ENCODE peak calls at places on chromosome 11, in seven cellular contexts. H is mucosa of gallbladder, D is endothelial cell, Z is ACHN, I is lower leg skin, R is amygdala, J is GM03348. C is an unnamed sample.

GRCh38 chr11:63768232-63769043 is at the start of gene ZFTA:
- DNase-seq in Z (peak; percentile 50), D (peak; percentile 83), I (no peak), J (peak; percentile 93), H (peak; percentile 51), R (peak; percentile 45), C (peak; percentile 40)

GRCh38 chr11:35047179-35047578 is 91.8 kb upstream of the CD44 start:
- DNase-seq in Z (no peak), D (no peak), I (no peak), R (no peak), J (no peak), H (no peak), C (no peak)

GRCh38 chr11:83409891-83410290 is 123.7 kb upstream of the CCDC90B start:
- DNase-seq in R (peak; percentile 40), D (no peak), Z (no peak), H (no peak), J (no peak), I (no peak), C (peak; percentile 46)

GRCh38 chr11:108672113-108672512 is 7.2 kb downstream of the DDX10 start:
- DNase-seq in I (no peak), Z (no peak), H (no peak), R (no peak), D (no peak), J (peak; percentile 37), C (no peak)

GRCh38 chr11:3626250-3626960 is 15.4 kb downstream of the ART5 start:
- DNase-seq in J (no peak), H (peak; percentile 29), I (peak; percentile 89), D (no peak), Z (no peak), R (no peak), C (peak; percentile 37)

GRCh38 chr11:69365567-69365966 is 71.6 kb downstream of the MYEOV start:
- DNase-seq in J (no peak), H (no peak), D (no peak), I (no peak), Z (no peak), R (no peak), C (no peak)

GRCh38 chr11:95358516-95359322 is 127.7 kb upstream of the SESN3 start:
- DNase-seq in H (no peak), R (no peak), Z (no peak), D (no peak), I (no peak), J (no peak), C (no peak)

GRCh38 chr11:105033781-105034180 is 1.2 kb downstream of the CASP1 start:
- DNase-seq in Z (no peak), I (no peak), J (no peak), R (no peak), D (no peak), H (no peak), C (no peak)

GRCh38 chr11:134764367-134764766 is 352.3 kb upstream of the B3GAT1 start:
- DNase-seq in R (no peak), D (no peak), I (no peak), J (no peak), Z (no peak), H (no peak), C (no peak)

GRCh38 chr11:119742263-119742861 is 13.4 kb upstream of the NECTIN1 start:
- DNase-seq in R (peak; percentile 33), H (no peak), J (no peak), I (no peak), D (no peak), Z (no peak), C (no peak)

GRCh38 chr11:61092908-61093763 is 9.2 kb upstream of the CD5 start:
- DNase-seq in R (no peak), H (no peak), D (no peak), Z (no peak), J (no peak), I (no peak), C (no peak)

GRCh38 chr11:69801513-69802335 is 17.5 kb downstream of the FGF3 start:
- DNase-seq in J (no peak), H (no peak), Z (peak; percentile 9), D (peak; percentile 67), I (no peak), R (no peak), C (no peak)

GRCh38 chr11:4636962-4637661 is at the start of gene OR51D1:
- DNase-seq in J (peak; percentile 88), D (peak; percentile 85), Z (peak; percentile 60), R (peak; percentile 40), H (peak; percentile 68), I (peak; percentile 92), C (peak; percentile 38)

GRCh38 chr11:2102132-2102882 is 36.9 kb downstream of the IGF2 start:
- DNase-seq in R (no peak), I (peak; percentile 72), H (peak; percentile 62), D (no peak), Z (no peak), J (no peak), C (no peak)

GRCh38 chr11:100676901-100677300 is 10.2 kb upstream of the ARHGAP42 start:
- DNase-seq in Z (no peak), H (no peak), D (no peak), J (no peak), I (no peak), R (no peak), C (no peak)

GRCh38 chr11:6693342-6694228 is 10.4 kb upstream of the MRPL17 start:
- DNase-seq in R (no peak), J (no peak), Z (peak; percentile 54), H (no peak), I (peak; percentile 88), D (no peak), C (no peak)

GRCh38 chr11:79263001-79263400 is 177.8 kb downstream of the TENM4 start:
- DNase-seq in R (no peak), D (no peak), I (no peak), H (no peak), J (no peak), Z (no peak), C (no peak)

GRCh38 chr11:16356751-16357365 is 512 bp upstream of the SOX6 start:
- DNase-seq in D (no peak), I (no peak), H (peak; percentile 16), R (peak; percentile 14), J (no peak), Z (no peak), C (peak; percentile 69)

GRCh38 chr11:82842019-82842418 is 58.2 kb downstream of the PRCP start:
- DNase-seq in D (no peak), Z (no peak), R (peak; percentile 80), J (no peak), I (no peak), H (no peak), C (peak; percentile 96)

GRCh38 chr11:35909866-35910265 is 34.0 kb upstream of the LDLRAD3 start:
- DNase-seq in J (no peak), R (no peak), D (no peak), Z (no peak), H (no peak), I (no peak), C (no peak)

GRCh38 chr11:75561426-75562047 is 516 bp upstream of the SERPINH1 start:
- DNase-seq in J (no peak), Z (no peak), D (no peak), I (no peak), R (no peak), H (no peak), C (no peak)

GRCh38 chr11:119650251-119650650 is 78.7 kb downstream of the NECTIN1 start:
- DNase-seq in I (no peak), J (no peak), Z (no peak), R (no peak), D (no peak), H (no peak), C (no peak)